ENCODE peak calls at places on chromosome 5, in six cellular contexts. P is IMR-90, M is mesenchymal stem cell, I is H9, Z is H1, C is neuronal stem cell. Q is an unnamed sample.

GRCh38 chr5:176648467-176649194 is 1.3 kb downstream of the TSPAN17 start:
- DNase-seq in Z (no peak), M (no peak), P (no peak), C (no peak), I (no peak), Q (no peak)

GRCh38 chr5:170638454-170639220 is 134.8 kb downstream of the KCNIP1 start:
- DNase-seq in I (peak), C (peak), P (peak), M (peak), Z (peak), Q (peak)

GRCh38 chr5:84384604-84385575 is at the start of gene EDIL3:
- DNase-seq in I (peak), P (peak), Z (no peak), C (peak), M (peak), Q (no peak)

GRCh38 chr5:128111818-128112448 is 28.4 kb downstream of the SLC12A2 start:
- DNase-seq in I (no peak), P (peak), Z (no peak), C (no peak), M (peak), Q (no peak)

GRCh38 chr5:152688561-152689274 is 283.6 kb upstream of the NMUR2 start:
- DNase-seq in M (peak), Z (no peak), I (no peak), C (no peak), P (peak), Q (peak)

GRCh38 chr5:129400395-129400983 is 59.6 kb upstream of the ADAMTS19 start:
- DNase-seq in M (no peak), Z (no peak), I (no peak), P (no peak), C (no peak), Q (peak)

GRCh38 chr5:171630047-171630669 is 155.5 kb upstream of the SMIM23 start:
- DNase-seq in C (peak), Z (no peak), I (peak), M (peak), P (peak), Q (peak)

GRCh38 chr5:140141241-140141640 is 15.5 kb downstream of the IGIP start:
- DNase-seq in Z (no peak), C (no peak), I (no peak), M (no peak), P (peak), Q (no peak)

GRCh38 chr5:133790898-133791297 is 177.5 kb downstream of the C5orf15 start:
- DNase-seq in M (no peak), Z (no peak), P (no peak), I (peak), C (no peak), Q (no peak)

GRCh38 chr5:71887680-71888079 is 168.6 kb downstream of the CARTPT start:
- DNase-seq in M (peak), P (peak), C (no peak), Z (no peak), I (no peak), Q (no peak)

GRCh38 chr5:35129276-35129675 is 81.5 kb upstream of the AGXT2 start:
- DNase-seq in Z (no peak), C (no peak), M (peak), I (no peak), P (peak), Q (no peak)

GRCh38 chr5:94811341-94811740 is 192.9 kb downstream of the SLF1 start:
- DNase-seq in Z (no peak), I (no peak), M (no peak), P (no peak), C (no peak), Q (no peak)

GRCh38 chr5:169629847-169630548 is 7.1 kb upstream of the DOCK2 start:
- DNase-seq in I (no peak), M (peak), C (no peak), Z (no peak), P (peak), Q (peak)

GRCh38 chr5:1203968-1204692 is 2.7 kb downstream of the SLC6A19 start:
- DNase-seq in P (no peak), I (no peak), M (no peak), Z (no peak), C (no peak), Q (peak)

GRCh38 chr5:87169300-87169991 is 98.2 kb upstream of the RASA1 start:
- DNase-seq in P (peak), I (no peak), M (no peak), Z (no peak), C (no peak), Q (peak)

GRCh38 chr5:33745101-33745770 is 146.6 kb downstream of the ADAMTS12 start:
- DNase-seq in P (peak), I (no peak), C (no peak), M (no peak), Z (no peak), Q (no peak)

GRCh38 chr5:116388564-116389258 is 185.9 kb downstream of the SEMA6A start:
- DNase-seq in Z (peak), P (no peak), C (no peak), M (no peak), I (peak), Q (no peak)

GRCh38 chr5:80231243-80231642 is 24.6 kb downstream of the SERINC5 start:
- DNase-seq in P (peak), C (no peak), I (no peak), M (peak), Z (no peak), Q (no peak)

GRCh38 chr5:53023969-53024368 is 34.8 kb downstream of the ITGA2 start:
- DNase-seq in Z (no peak), P (peak), M (peak), C (no peak), I (no peak), Q (peak)

GRCh38 chr5:101045689-101046088 is 142.6 kb upstream of the ST8SIA4 start:
- DNase-seq in Z (no peak), P (no peak), M (peak), I (no peak), C (no peak), Q (peak)

GRCh38 chr5:1999794-2000193 is 117.1 kb upstream of the IRX4 start:
- DNase-seq in M (no peak), Z (no peak), P (no peak), C (no peak), I (no peak), Q (no peak)

GRCh38 chr5:1545798-1546355 is 22.1 kb upstream of the LPCAT1 start:
- DNase-seq in Z (no peak), P (no peak), C (no peak), M (no peak), I (no peak), Q (peak)

GRCh38 chr5:33891731-33892418 is at the start of gene ADAMTS12:
- DNase-seq in Z (no peak), M (peak), P (peak), I (peak), C (peak), Q (no peak)

GRCh38 chr5:135461752-135462151 is 9.6 kb upstream of the TIFAB start:
- DNase-seq in Z (no peak), M (no peak), P (no peak), I (no peak), C (no peak), Q (no peak)

GRCh38 chr5:109740329-109740728 is 50.6 kb downstream of the MAN2A1 start:
- DNase-seq in Z (no peak), C (no peak), I (peak), M (peak), P (peak), Q (no peak)

GRCh38 chr5:157915638-157916037 is 56.7 kb upstream of the CLINT1 start:
- DNase-seq in C (no peak), M (peak), P (peak), Z (no peak), I (no peak), Q (no peak)

GRCh38 chr5:380701-381309 is 59.3 kb downstream of the AHRR start:
- DNase-seq in M (peak), I (no peak), P (no peak), Z (no peak), C (no peak), Q (peak)

GRCh38 chr5:23445573-23445972 is 61.8 kb upstream of the PRDM9 start:
- DNase-seq in Z (no peak), C (no peak), I (no peak), M (peak), P (no peak), Q (no peak)

GRCh38 chr5:143108498-143109128 is 294.9 kb downstream of the NR3C1 start:
- DNase-seq in C (no peak), P (no peak), M (no peak), Z (no peak), I (no peak), Q (no peak)

GRCh38 chr5:24065786-24066185 is 558.4 kb downstream of the PRDM9 start:
- DNase-seq in C (no peak), P (no peak), M (no peak), I (no peak), Z (no peak), Q (peak)

GRCh38 chr5:114360816-114361723 is 800 bp upstream of the KCNN2 start:
- DNase-seq in I (peak), C (peak), M (peak), Z (peak), P (peak), Q (no peak)

GRCh38 chr5:180284161-180284560 is 7.7 kb downstream of the MAPK9 start:
- DNase-seq in P (no peak), M (no peak), Z (no peak), I (peak), C (no peak), Q (no peak)

GRCh38 chr5:51373880-51374523 is 9.2 kb upstream of the ISL1 start:
- DNase-seq in M (no peak), P (no peak), Z (no peak), I (no peak), C (no peak), Q (no peak)

GRCh38 chr5:149429839-149430721 is 51.0 kb upstream of the IL17B start:
- DNase-seq in P (no peak), M (peak), I (peak), C (no peak), Z (no peak), Q (no peak)

GRCh38 chr5:178524093-178524882 is 65.9 kb downstream of the COL23A1 start:
- DNase-seq in I (no peak), P (no peak), C (no peak), Z (no peak), M (no peak), Q (no peak)

GRCh38 chr5:39177629-39177959 is 41.8 kb downstream of the FYB1 start:
- DNase-seq in I (no peak), P (no peak), C (no peak), M (no peak), Z (no peak), Q (no peak)

DNA sequence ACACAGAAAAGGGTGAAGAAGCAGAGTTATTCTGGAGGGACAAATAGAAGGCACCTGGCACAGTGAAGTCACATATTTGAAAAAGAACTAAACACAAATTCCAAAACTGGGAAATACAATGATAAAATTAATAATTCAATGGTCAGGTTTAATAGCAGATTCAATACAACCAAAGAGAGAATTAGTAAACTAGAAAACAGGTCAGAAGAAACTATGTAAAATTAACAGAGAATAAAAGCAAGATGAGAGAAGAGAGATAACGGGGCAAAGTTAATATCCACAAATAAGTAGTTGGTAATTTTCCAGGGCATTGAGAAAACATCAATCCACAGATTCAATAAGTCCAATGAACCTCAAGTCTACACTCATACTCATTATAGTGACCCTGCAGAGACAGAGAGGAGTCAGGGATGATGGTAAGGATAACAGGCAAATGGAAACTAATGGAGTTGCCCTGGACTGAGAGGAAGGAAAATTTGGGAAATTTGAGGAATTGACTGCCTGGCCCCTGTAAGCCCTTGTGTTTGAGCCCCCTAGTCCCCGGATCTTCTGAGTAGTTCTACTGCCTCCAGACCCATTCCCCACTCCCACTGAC is 8.3 kb upstream of the ERGIC1 start:
- DNase-seq in P (no peak), Z (no peak), I (no peak), M (no peak), C (no peak), Q (no peak)
- H4K91ac ChIP-seq in P (no peak), Z (no peak), I (no peak), M (no peak), C (no peak), Q (no peak)

GRCh38 chr5:123035950-123036390 is 555 bp downstream of the PPIC start:
- DNase-seq in M (peak), C (peak), Z (peak), P (peak), I (peak), Q (peak)
- H4K91ac ChIP-seq in M (no peak), C (no peak), Z (no peak), P (peak), I (no peak), Q (peak)

GRCh38 chr5:59640411-59640810 is 253.1 kb downstream of the PDE4D start:
- DNase-seq in C (no peak), I (no peak), M (peak), Z (no peak), P (no peak), Q (peak)
- H4K91ac ChIP-seq in C (no peak), I (no peak), M (no peak), Z (no peak), P (no peak), Q (no peak)

GRCh38 chr5:174307656-174308271 is 262.3 kb downstream of the NSG2 start:
- DNase-seq in I (peak), C (no peak), M (no peak), Z (no peak), P (no peak), Q (no peak)
- H4K91ac ChIP-seq in I (no peak), C (no peak), M (no peak), Z (no peak), P (no peak), Q (no peak)

GRCh38 chr5:145658435-145658834 is 176.7 kb downstream of the PRELID2 start:
- DNase-seq in M (no peak), I (no peak), C (no peak), P (no peak), Z (no peak), Q (no peak)
- H4K91ac ChIP-seq in M (no peak), I (no peak), C (no peak), P (no peak), Z (no peak), Q (no peak)

DNA sequence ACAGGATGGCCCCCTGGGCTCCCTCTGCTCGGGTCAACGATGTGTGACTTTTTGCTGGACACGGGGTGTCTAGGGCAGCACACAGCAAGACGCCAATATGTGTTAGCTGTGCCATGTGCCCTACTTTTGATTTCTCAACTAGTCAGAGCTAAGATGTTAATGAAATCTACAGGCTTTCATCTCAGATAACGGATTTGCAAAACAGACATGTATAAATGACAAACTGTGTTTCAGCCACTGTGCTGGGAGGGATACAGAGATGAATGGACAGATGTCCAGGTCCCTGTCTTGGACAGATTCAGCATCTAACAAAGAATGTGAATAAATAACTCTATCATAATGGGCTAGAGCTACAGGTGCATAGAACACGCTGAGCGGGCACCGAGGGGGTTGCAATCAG is 160.2 kb upstream of the LHFPL2 start:
- DNase-seq in I (no peak), M (no peak), Z (no peak), P (no peak), C (no peak), Q (no peak)
- H4K91ac ChIP-seq in I (no peak), M (no peak), Z (no peak), P (peak), C (no peak), Q (no peak)

GRCh38 chr5:117681431-117681830 is 1106.8 kb upstream of the SEMA6A start:
- DNase-seq in C (no peak), Z (no peak), I (no peak), P (no peak), M (no peak), Q (no peak)

GRCh38 chr5:117681855-117682254 is 1107.2 kb upstream of the SEMA6A start:
- DNase-seq in C (no peak), M (no peak), P (no peak), Z (no peak), I (no peak), Q (no peak)

GRCh38 chr5:117682416-117682815 is 1107.8 kb upstream of the SEMA6A start:
- DNase-seq in M (no peak), Z (no peak), I (no peak), P (peak), C (no peak), Q (no peak)

GRCh38 chr5:117680421-117680820 is 1105.8 kb upstream of the SEMA6A start:
- DNase-seq in C (no peak), P (peak), M (no peak), I (no peak), Z (no peak), Q (no peak)

DNA sequence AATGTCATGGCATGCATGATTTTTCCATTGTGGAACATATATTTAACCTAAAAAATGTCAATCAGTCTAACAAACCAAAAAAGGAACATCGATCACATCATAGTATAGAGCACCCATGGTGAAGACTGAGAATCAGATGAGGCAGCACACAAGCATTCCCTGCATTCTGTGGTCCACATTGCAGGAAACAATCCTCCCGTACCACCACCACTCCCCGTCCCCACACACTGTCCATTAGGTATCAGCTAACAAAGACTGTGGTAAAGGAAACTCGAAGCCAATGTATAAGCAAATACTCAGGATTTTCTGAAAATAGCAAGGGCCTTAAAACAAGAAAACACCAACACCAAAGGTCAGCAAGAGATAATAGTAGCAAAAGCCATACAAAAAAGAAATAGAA is 1104.4 kb upstream of the SEMA6A start:
- DNase-seq in C (no peak), Z (no peak), M (no peak), I (no peak), P (no peak), Q (no peak)
- H4K91ac ChIP-seq in C (no peak), Z (no peak), M (no peak), I (no peak), P (no peak), Q (no peak)

DNA sequence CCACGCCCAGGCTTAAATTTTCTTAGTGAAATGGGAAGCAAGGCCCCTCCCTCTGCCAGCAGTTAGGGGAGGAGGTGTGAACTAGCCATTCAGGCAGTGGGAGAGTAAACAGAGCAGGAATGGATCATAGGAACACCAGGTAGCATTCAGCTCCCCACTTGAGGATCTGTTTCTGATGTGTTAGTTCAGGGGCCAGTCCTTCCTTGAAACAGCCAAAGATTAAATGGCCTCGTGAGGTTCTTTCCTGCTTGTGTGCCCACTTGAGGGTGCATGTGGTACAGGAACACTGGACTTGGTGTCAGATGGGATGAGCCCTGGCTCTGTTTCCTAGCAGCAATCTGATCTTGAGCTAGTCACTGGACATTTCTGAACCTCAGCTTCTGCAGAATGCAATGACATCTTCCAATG is 21.2 kb downstream of the FAXDC2 start:
- DNase-seq in M (no peak), P (no peak), I (no peak), C (no peak), Z (no peak), Q (no peak)
- H4K91ac ChIP-seq in M (no peak), P (no peak), I (no peak), C (no peak), Z (no peak), Q (no peak)

GRCh38 chr5:89308606-89309040 is 425.6 kb upstream of the MEF2C start:
- DNase-seq in P (no peak), C (no peak), M (no peak), Z (no peak), I (no peak), Q (no peak)

GRCh38 chr5:89315194-89315593 is 432.2 kb upstream of the MEF2C start:
- DNase-seq in M (no peak), Z (no peak), I (no peak), C (no peak), P (peak), Q (no peak)

GRCh38 chr5:89313804-89314588 is 431.0 kb upstream of the MEF2C start:
- DNase-seq in M (peak), P (peak), I (no peak), Z (no peak), C (no peak), Q (peak)

GRCh38 chr5:89309268-89309667 is 426.3 kb upstream of the MEF2C start:
- DNase-seq in C (no peak), Z (no peak), I (no peak), P (no peak), M (no peak), Q (no peak)

DNA sequence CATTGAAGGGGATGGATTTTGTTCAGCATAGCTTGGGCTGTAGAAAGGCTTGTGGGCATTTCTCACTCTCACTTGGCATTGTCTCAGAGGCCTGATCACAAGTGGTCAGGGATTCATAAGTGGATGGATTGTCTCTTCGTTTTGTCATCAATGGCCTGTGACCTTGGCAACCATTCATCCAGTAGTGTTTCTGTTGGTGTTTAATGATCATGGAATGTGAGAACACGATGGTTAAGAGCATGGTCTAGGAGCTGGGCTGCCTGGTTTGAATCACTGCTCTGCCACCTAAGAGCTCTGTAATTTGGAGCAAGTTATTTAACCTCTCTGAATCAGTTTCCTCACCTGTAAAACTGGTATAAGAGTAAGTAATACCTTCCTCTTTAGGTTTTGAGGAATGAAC is 430.1 kb upstream of the MEF2C start:
- DNase-seq in M (peak), Z (no peak), I (no peak), P (peak), C (no peak), Q (no peak)
- H4K91ac ChIP-seq in M (no peak), Z (no peak), I (no peak), P (no peak), C (no peak), Q (no peak)

GRCh38 chr5:81249240-81249639 is 16.1 kb downstream of the CKMT2 start:
- DNase-seq in P (no peak), I (no peak), C (no peak), M (no peak), Z (no peak), Q (no peak)
- H4K91ac ChIP-seq in P (no peak), I (no peak), C (no peak), M (no peak), Z (no peak), Q (no peak)

Q was measured in trophoblast cell.